ENCODE peak calls at places on chromosome 18, in eight cellular contexts. One of them, this sample, is unnamed.

GRCh38 chr18:48851563-48851962 is 99.2 kb downstream of the SMAD7 start:
- DNase-seq in stimulated activated CD4-positive, alpha-beta T cell treated with anti-CD3 and anti-CD28 coated beads, Interleukin-15, amount 100 ng/mL, for 24 hours: no peak
- DNase-seq in endothelial cell: no peak
- DNase-seq in OCI-LY7: no peak
- DNase-seq in H54: no peak
- DNase-seq in nephron progenitor cell: no peak
- DNase-seq in stomach: no peak
- DNase-seq in colonic mucosa: no peak
- DNase-seq in this sample: no peak

GRCh38 chr18:22170421-22171262 is 1.3 kb downstream of the GATA6 start:
- DNase-seq in stimulated activated CD4-positive, alpha-beta T cell treated with anti-CD3 and anti-CD28 coated beads, Interleukin-15, amount 100 ng/mL, for 24 hours: peak; percentile 15
- DNase-seq in H54: peak; percentile 56
- DNase-seq in OCI-LY7: no peak
- DNase-seq in colonic mucosa: no peak
- DNase-seq in stomach: no peak
- DNase-seq in nephron progenitor cell: peak; percentile 48
- DNase-seq in endothelial cell: no peak
- DNase-seq in this sample: peak; percentile 61

GRCh38 chr18:70322928-70323327 is 34.1 kb downstream of the SOCS6 start:
- DNase-seq in endothelial cell: no peak
- DNase-seq in colonic mucosa: no peak
- DNase-seq in stimulated activated CD4-positive, alpha-beta T cell treated with anti-CD3 and anti-CD28 coated beads, Interleukin-15, amount 100 ng/mL, for 24 hours: no peak
- DNase-seq in H54: no peak
- DNase-seq in nephron progenitor cell: no peak
- DNase-seq in stomach: no peak
- DNase-seq in OCI-LY7: no peak
- DNase-seq in this sample: no peak

GRCh38 chr18:28002841-28003240 is 174.1 kb downstream of the CDH2 start:
- DNase-seq in OCI-LY7: no peak
- DNase-seq in nephron progenitor cell: no peak
- DNase-seq in endothelial cell: no peak
- DNase-seq in colonic mucosa: no peak
- DNase-seq in H54: no peak
- DNase-seq in stomach: no peak
- DNase-seq in stimulated activated CD4-positive, alpha-beta T cell treated with anti-CD3 and anti-CD28 coated beads, Interleukin-15, amount 100 ng/mL, for 24 hours: no peak
- DNase-seq in this sample: no peak

GRCh38 chr18:3885209-3885792 is 435.3 kb downstream of the TGIF1 start:
- DNase-seq in stomach: no peak
- DNase-seq in OCI-LY7: peak; percentile 71
- DNase-seq in colonic mucosa: no peak
- DNase-seq in H54: no peak
- DNase-seq in stimulated activated CD4-positive, alpha-beta T cell treated with anti-CD3 and anti-CD28 coated beads, Interleukin-15, amount 100 ng/mL, for 24 hours: no peak
- DNase-seq in nephron progenitor cell: no peak
- DNase-seq in endothelial cell: no peak
- DNase-seq in this sample: peak; percentile 68

GRCh38 chr18:36578871-36579270 is 249.9 kb downstream of the TPGS2 start:
- DNase-seq in stomach: no peak
- DNase-seq in H54: no peak
- DNase-seq in OCI-LY7: no peak
- DNase-seq in stimulated activated CD4-positive, alpha-beta T cell treated with anti-CD3 and anti-CD28 coated beads, Interleukin-15, amount 100 ng/mL, for 24 hours: no peak
- DNase-seq in nephron progenitor cell: no peak
- DNase-seq in colonic mucosa: no peak
- DNase-seq in endothelial cell: no peak
- DNase-seq in this sample: no peak

GRCh38 chr18:46260879-46261143 is 156.6 kb downstream of the HAUS1 start:
- DNase-seq in H54: no peak
- DNase-seq in stomach: no peak
- DNase-seq in colonic mucosa: no peak
- DNase-seq in endothelial cell: no peak
- DNase-seq in nephron progenitor cell: no peak
- DNase-seq in OCI-LY7: no peak
- DNase-seq in stimulated activated CD4-positive, alpha-beta T cell treated with anti-CD3 and anti-CD28 coated beads, Interleukin-15, amount 100 ng/mL, for 24 hours: no peak
- DNase-seq in this sample: no peak

GRCh38 chr18:2847341-2848144 is 737 bp downstream of the EMILIN2 start:
- DNase-seq in stomach: no peak
- DNase-seq in nephron progenitor cell: peak; percentile 50
- DNase-seq in endothelial cell: peak; percentile 26
- DNase-seq in OCI-LY7: no peak
- DNase-seq in stimulated activated CD4-positive, alpha-beta T cell treated with anti-CD3 and anti-CD28 coated beads, Interleukin-15, amount 100 ng/mL, for 24 hours: peak; percentile 62
- DNase-seq in colonic mucosa: no peak
- DNase-seq in H54: no peak
- DNase-seq in this sample: no peak

GRCh38 chr18:79755496-79756142 is 42.1 kb upstream of the KCNG2 start:
- DNase-seq in stomach: no peak
- DNase-seq in nephron progenitor cell: no peak
- DNase-seq in colonic mucosa: no peak
- DNase-seq in OCI-LY7: no peak
- DNase-seq in endothelial cell: no peak
- DNase-seq in H54: no peak
- DNase-seq in stimulated activated CD4-positive, alpha-beta T cell treated with anti-CD3 and anti-CD28 coated beads, Interleukin-15, amount 100 ng/mL, for 24 hours: no peak
- DNase-seq in this sample: no peak

GRCh38 chr18:24395049-24395780 is 2.4 kb downstream of the OSBPL1A start:
- DNase-seq in nephron progenitor cell: no peak
- DNase-seq in stimulated activated CD4-positive, alpha-beta T cell treated with anti-CD3 and anti-CD28 coated beads, Interleukin-15, amount 100 ng/mL, for 24 hours: no peak
- DNase-seq in colonic mucosa: no peak
- DNase-seq in endothelial cell: no peak
- DNase-seq in H54: no peak
- DNase-seq in OCI-LY7: no peak
- DNase-seq in stomach: no peak
- DNase-seq in this sample: no peak

GRCh38 chr18:62458346-62458745 is 64.5 kb upstream of the ZCCHC2 start:
- DNase-seq in endothelial cell: no peak
- DNase-seq in nephron progenitor cell: no peak
- DNase-seq in stomach: no peak
- DNase-seq in stimulated activated CD4-positive, alpha-beta T cell treated with anti-CD3 and anti-CD28 coated beads, Interleukin-15, amount 100 ng/mL, for 24 hours: no peak
- DNase-seq in H54: no peak
- DNase-seq in colonic mucosa: no peak
- DNase-seq in OCI-LY7: no peak
- DNase-seq in this sample: peak; percentile 15

GRCh38 chr18:71001597-71001996 is 712.8 kb downstream of the SOCS6 start:
- DNase-seq in endothelial cell: no peak
- DNase-seq in colonic mucosa: no peak
- DNase-seq in stimulated activated CD4-positive, alpha-beta T cell treated with anti-CD3 and anti-CD28 coated beads, Interleukin-15, amount 100 ng/mL, for 24 hours: no peak
- DNase-seq in stomach: no peak
- DNase-seq in OCI-LY7: no peak
- DNase-seq in H54: no peak
- DNase-seq in nephron progenitor cell: no peak
- DNase-seq in this sample: no peak

GRCh38 chr18:37253424-37254255 is 312.0 kb downstream of the CELF4 start:
- DNase-seq in H54: no peak
- DNase-seq in nephron progenitor cell: peak; percentile 83
- DNase-seq in OCI-LY7: no peak
- DNase-seq in endothelial cell: peak; percentile 61
- DNase-seq in colonic mucosa: peak; percentile 21
- DNase-seq in stomach: peak; percentile 63
- DNase-seq in stimulated activated CD4-positive, alpha-beta T cell treated with anti-CD3 and anti-CD28 coated beads, Interleukin-15, amount 100 ng/mL, for 24 hours: peak; percentile 16
- DNase-seq in this sample: no peak

GRCh38 chr18:3194947-3195612 is 24.7 kb downstream of the MYOM1 start:
- DNase-seq in nephron progenitor cell: no peak
- DNase-seq in stomach: no peak
- DNase-seq in H54: no peak
- DNase-seq in OCI-LY7: no peak
- DNase-seq in colonic mucosa: no peak
- DNase-seq in endothelial cell: no peak
- DNase-seq in stimulated activated CD4-positive, alpha-beta T cell treated with anti-CD3 and anti-CD28 coated beads, Interleukin-15, amount 100 ng/mL, for 24 hours: no peak
- DNase-seq in this sample: no peak

GRCh38 chr18:37425182-37425581 is 140.4 kb downstream of the CELF4 start:
- DNase-seq in stomach: no peak
- DNase-seq in H54: no peak
- DNase-seq in nephron progenitor cell: no peak
- DNase-seq in endothelial cell: no peak
- DNase-seq in colonic mucosa: no peak
- DNase-seq in stimulated activated CD4-positive, alpha-beta T cell treated with anti-CD3 and anti-CD28 coated beads, Interleukin-15, amount 100 ng/mL, for 24 hours: no peak
- DNase-seq in OCI-LY7: no peak
- DNase-seq in this sample: no peak

GRCh38 chr18:77400561-77400960 is 150.9 kb downstream of the GALR1 start:
- DNase-seq in colonic mucosa: no peak
- DNase-seq in endothelial cell: no peak
- DNase-seq in OCI-LY7: no peak
- DNase-seq in H54: no peak
- DNase-seq in stomach: no peak
- DNase-seq in stimulated activated CD4-positive, alpha-beta T cell treated with anti-CD3 and anti-CD28 coated beads, Interleukin-15, amount 100 ng/mL, for 24 hours: no peak
- DNase-seq in nephron progenitor cell: no peak
- DNase-seq in this sample: no peak

GRCh38 chr18:21599585-21600525 is 649 bp downstream of the ESCO1 start:
- DNase-seq in H54: peak; percentile 28
- DNase-seq in endothelial cell: peak; percentile 65
- DNase-seq in stomach: peak; percentile 78
- DNase-seq in colonic mucosa: peak; percentile 62
- DNase-seq in nephron progenitor cell: peak; percentile 72
- DNase-seq in stimulated activated CD4-positive, alpha-beta T cell treated with anti-CD3 and anti-CD28 coated beads, Interleukin-15, amount 100 ng/mL, for 24 hours: peak; percentile 67
- DNase-seq in OCI-LY7: peak; percentile 75
- DNase-seq in this sample: peak; percentile 19

GRCh38 chr18:79447703-79448367 is 52.1 kb downstream of the NFATC1 start:
- DNase-seq in nephron progenitor cell: no peak
- DNase-seq in colonic mucosa: no peak
- DNase-seq in stomach: no peak
- DNase-seq in endothelial cell: no peak
- DNase-seq in stimulated activated CD4-positive, alpha-beta T cell treated with anti-CD3 and anti-CD28 coated beads, Interleukin-15, amount 100 ng/mL, for 24 hours: peak; percentile 31
- DNase-seq in H54: no peak
- DNase-seq in OCI-LY7: no peak
- DNase-seq in this sample: no peak

GRCh38 chr18:62436636-62437519 is 85.9 kb upstream of the ZCCHC2 start:
- DNase-seq in OCI-LY7: no peak
- DNase-seq in endothelial cell: no peak
- DNase-seq in H54: no peak
- DNase-seq in colonic mucosa: peak; percentile 82
- DNase-seq in nephron progenitor cell: no peak
- DNase-seq in stomach: peak; percentile 68
- DNase-seq in stimulated activated CD4-positive, alpha-beta T cell treated with anti-CD3 and anti-CD28 coated beads, Interleukin-15, amount 100 ng/mL, for 24 hours: no peak
- DNase-seq in this sample: no peak

GRCh38 chr18:51064256-51064655 is 34.2 kb downstream of the SMAD4 start:
- DNase-seq in H54: no peak
- DNase-seq in OCI-LY7: no peak
- DNase-seq in nephron progenitor cell: no peak
- DNase-seq in stimulated activated CD4-positive, alpha-beta T cell treated with anti-CD3 and anti-CD28 coated beads, Interleukin-15, amount 100 ng/mL, for 24 hours: no peak
- DNase-seq in endothelial cell: no peak
- DNase-seq in stomach: no peak
- DNase-seq in colonic mucosa: no peak
- DNase-seq in this sample: no peak

GRCh38 chr18:48079885-48080284 is 149.4 kb upstream of the SMAD2 start:
- DNase-seq in colonic mucosa: no peak
- DNase-seq in stimulated activated CD4-positive, alpha-beta T cell treated with anti-CD3 and anti-CD28 coated beads, Interleukin-15, amount 100 ng/mL, for 24 hours: no peak
- DNase-seq in endothelial cell: no peak
- DNase-seq in H54: no peak
- DNase-seq in nephron progenitor cell: no peak
- DNase-seq in stomach: no peak
- DNase-seq in OCI-LY7: no peak
- DNase-seq in this sample: no peak

GRCh38 chr18:74722237-74722636 is 124.6 kb downstream of the ZNF407 start:
- DNase-seq in colonic mucosa: no peak
- DNase-seq in stimulated activated CD4-positive, alpha-beta T cell treated with anti-CD3 and anti-CD28 coated beads, Interleukin-15, amount 100 ng/mL, for 24 hours: no peak
- DNase-seq in endothelial cell: no peak
- DNase-seq in H54: no peak
- DNase-seq in nephron progenitor cell: no peak
- DNase-seq in OCI-LY7: no peak
- DNase-seq in stomach: no peak
- DNase-seq in this sample: no peak

GRCh38 chr18:37254973-37255372 is 310.6 kb downstream of the CELF4 start:
- DNase-seq in stimulated activated CD4-positive, alpha-beta T cell treated with anti-CD3 and anti-CD28 coated beads, Interleukin-15, amount 100 ng/mL, for 24 hours: no peak
- DNase-seq in H54: no peak
- DNase-seq in colonic mucosa: no peak
- DNase-seq in nephron progenitor cell: no peak
- DNase-seq in endothelial cell: no peak
- DNase-seq in stomach: no peak
- DNase-seq in OCI-LY7: no peak
- DNase-seq in this sample: no peak

GRCh38 chr18:35513181-35513932 is 15.6 kb upstream of the INO80C start:
- DNase-seq in endothelial cell: no peak
- DNase-seq in stimulated activated CD4-positive, alpha-beta T cell treated with anti-CD3 and anti-CD28 coated beads, Interleukin-15, amount 100 ng/mL, for 24 hours: no peak
- DNase-seq in OCI-LY7: no peak
- DNase-seq in stomach: no peak
- DNase-seq in nephron progenitor cell: peak; percentile 32
- DNase-seq in H54: peak; percentile 68
- DNase-seq in colonic mucosa: peak; percentile 21
- DNase-seq in this sample: peak; percentile 5

GRCh38 chr18:48667276-48668254 is 128.7 kb downstream of the CTIF start:
- DNase-seq in endothelial cell: no peak
- DNase-seq in stomach: no peak
- DNase-seq in nephron progenitor cell: no peak
- DNase-seq in stimulated activated CD4-positive, alpha-beta T cell treated with anti-CD3 and anti-CD28 coated beads, Interleukin-15, amount 100 ng/mL, for 24 hours: no peak
- DNase-seq in colonic mucosa: no peak
- DNase-seq in H54: no peak
- DNase-seq in OCI-LY7: peak; percentile 27
- DNase-seq in this sample: peak; percentile 30

GRCh38 chr18:41744664-41745063 is 210.4 kb upstream of the PIK3C3 start:
- DNase-seq in nephron progenitor cell: no peak
- DNase-seq in OCI-LY7: no peak
- DNase-seq in stimulated activated CD4-positive, alpha-beta T cell treated with anti-CD3 and anti-CD28 coated beads, Interleukin-15, amount 100 ng/mL, for 24 hours: no peak
- DNase-seq in endothelial cell: no peak
- DNase-seq in H54: no peak
- DNase-seq in colonic mucosa: no peak
- DNase-seq in stomach: no peak
- DNase-seq in this sample: no peak

GRCh38 chr18:58388736-58389135 is 240.2 kb downstream of the ALPK2 start:
- DNase-seq in endothelial cell: no peak
- DNase-seq in stimulated activated CD4-positive, alpha-beta T cell treated with anti-CD3 and anti-CD28 coated beads, Interleukin-15, amount 100 ng/mL, for 24 hours: no peak
- DNase-seq in H54: no peak
- DNase-seq in stomach: no peak
- DNase-seq in colonic mucosa: no peak
- DNase-seq in nephron progenitor cell: no peak
- DNase-seq in OCI-LY7: no peak
- DNase-seq in this sample: no peak

GRCh38 chr18:12455511-12455910 is 47.8 kb downstream of the PRELID3A start:
- DNase-seq in stomach: no peak
- DNase-seq in endothelial cell: no peak
- DNase-seq in nephron progenitor cell: no peak
- DNase-seq in H54: no peak
- DNase-seq in colonic mucosa: no peak
- DNase-seq in stimulated activated CD4-positive, alpha-beta T cell treated with anti-CD3 and anti-CD28 coated beads, Interleukin-15, amount 100 ng/mL, for 24 hours: no peak
- DNase-seq in OCI-LY7: no peak
- DNase-seq in this sample: no peak

GRCh38 chr18:79385326-79385725 is 10.4 kb upstream of the NFATC1 start:
- DNase-seq in H54: no peak
- DNase-seq in nephron progenitor cell: no peak
- DNase-seq in OCI-LY7: no peak
- DNase-seq in colonic mucosa: no peak
- DNase-seq in endothelial cell: no peak
- DNase-seq in stimulated activated CD4-positive, alpha-beta T cell treated with anti-CD3 and anti-CD28 coated beads, Interleukin-15, amount 100 ng/mL, for 24 hours: no peak
- DNase-seq in stomach: no peak
- DNase-seq in this sample: no peak

GRCh38 chr18:45845410-45845809 is 19.9 kb downstream of the SIGLEC15 start:
- DNase-seq in H54: no peak
- DNase-seq in stomach: no peak
- DNase-seq in stimulated activated CD4-positive, alpha-beta T cell treated with anti-CD3 and anti-CD28 coated beads, Interleukin-15, amount 100 ng/mL, for 24 hours: no peak
- DNase-seq in nephron progenitor cell: no peak
- DNase-seq in endothelial cell: no peak
- DNase-seq in colonic mucosa: no peak
- DNase-seq in OCI-LY7: no peak
- DNase-seq in this sample: no peak

GRCh38 chr18:3411854-3412268 is 38.1 kb upstream of the TGIF1 start:
- DNase-seq in H54: no peak
- DNase-seq in nephron progenitor cell: no peak
- DNase-seq in colonic mucosa: peak; percentile 67
- DNase-seq in OCI-LY7: no peak
- DNase-seq in stimulated activated CD4-positive, alpha-beta T cell treated with anti-CD3 and anti-CD28 coated beads, Interleukin-15, amount 100 ng/mL, for 24 hours: peak; percentile 41
- DNase-seq in endothelial cell: no peak
- DNase-seq in stomach: peak; percentile 66
- DNase-seq in this sample: no peak

GRCh38 chr18:47870605-47871004 is 59.9 kb downstream of the SMAD2 start:
- DNase-seq in H54: no peak
- DNase-seq in OCI-LY7: no peak
- DNase-seq in colonic mucosa: no peak
- DNase-seq in nephron progenitor cell: no peak
- DNase-seq in stomach: no peak
- DNase-seq in stimulated activated CD4-positive, alpha-beta T cell treated with anti-CD3 and anti-CD28 coated beads, Interleukin-15, amount 100 ng/mL, for 24 hours: no peak
- DNase-seq in endothelial cell: no peak
- DNase-seq in this sample: peak; percentile 3

GRCh38 chr18:73942081-73942625 is 205.5 kb downstream of the FBXO15 start:
- DNase-seq in H54: no peak
- DNase-seq in endothelial cell: no peak
- DNase-seq in nephron progenitor cell: no peak
- DNase-seq in OCI-LY7: no peak
- DNase-seq in colonic mucosa: no peak
- DNase-seq in stomach: no peak
- DNase-seq in stimulated activated CD4-positive, alpha-beta T cell treated with anti-CD3 and anti-CD28 coated beads, Interleukin-15, amount 100 ng/mL, for 24 hours: no peak
- DNase-seq in this sample: no peak

GRCh38 chr18:49499046-49499637 is 12.1 kb upstream of the C18orf32 start:
- DNase-seq in colonic mucosa: no peak
- DNase-seq in stimulated activated CD4-positive, alpha-beta T cell treated with anti-CD3 and anti-CD28 coated beads, Interleukin-15, amount 100 ng/mL, for 24 hours: no peak
- DNase-seq in nephron progenitor cell: no peak
- DNase-seq in endothelial cell: no peak
- DNase-seq in stomach: no peak
- DNase-seq in OCI-LY7: no peak
- DNase-seq in H54: no peak
- DNase-seq in this sample: no peak